ENCODE peak calls at places on chromosomes 13 and 19, in ten cellular contexts. J is AG10803, G is IMR-90, F is brain microvascular endothelial cell, T is right lobe of liver, L is Caco-2, M is prostate gland, R is left lung, K is neural progenitor cell, U is astrocyte of the spinal cord. N is an unnamed sample.
A peak's percentile ranks its signal among the peaks of the same experiment; 100 is the strongest.

GRCh38 chr19:7417671-7418324 is 69.1 kb downstream of the ARHGEF18 start:
- DNase-seq in J (peak; percentile 31), L (no peak), F (peak; percentile 26), U (peak; percentile 21), K (no peak), G (peak; percentile 30), T (no peak), M (no peak), R (no peak), N (no peak)

GRCh38 chr13:109348514-109349340 is 437.7 kb downstream of the IRS2 start:
- DNase-seq in R (no peak), K (no peak), T (no peak), M (no peak), U (peak; percentile 65), F (no peak), J (peak; percentile 69), L (no peak), G (peak; percentile 64), N (peak; percentile 44)

GRCh38 chr13:42064259-42064658 is 15.8 kb downstream of the DGKH start:
- DNase-seq in M (no peak), R (no peak), T (no peak), K (no peak), F (peak; percentile 96), G (peak; percentile 94), J (peak; percentile 49), U (peak; percentile 79), L (no peak), N (peak; percentile 83)

GRCh38 chr13:113151745-113152707 is 6.4 kb upstream of the PROZ start:
- DNase-seq in G (peak; percentile 74), L (no peak), M (no peak), K (no peak), F (peak; percentile 44), R (no peak), J (peak; percentile 71), T (no peak), U (peak; percentile 68), N (peak; percentile 60)

GRCh38 chr19:3983936-3984583 is 1.2 kb downstream of the EEF2 start:
- DNase-seq in G (peak; percentile 47), U (peak; percentile 33), R (peak; percentile 83), T (peak; percentile 93), K (no peak), M (peak; percentile 38), F (no peak), L (no peak), J (peak; percentile 66), N (peak; percentile 60)

GRCh38 chr13:112767506-112768471 is 78.0 kb downstream of the ATP11A start:
- DNase-seq in U (no peak), R (peak; percentile 88), F (no peak), G (no peak), L (no peak), J (no peak), M (no peak), K (no peak), T (no peak), N (no peak)

GRCh38 chr19:6801397-6802086 is 29.0 kb downstream of the VAV1 start:
- DNase-seq in F (no peak), L (no peak), M (peak; percentile 22), R (peak; percentile 92), J (no peak), G (no peak), U (no peak), K (no peak), T (peak; percentile 72), N (no peak)

GRCh38 chr19:49718991-49719390 is 28.1 kb downstream of the CPT1C start:
- DNase-seq in U (no peak), F (no peak), K (no peak), L (no peak), J (no peak), T (no peak), R (no peak), M (no peak), G (no peak), N (no peak)

GRCh38 chr19:40229484-40229883 is 3.0 kb upstream of the CCNP start:
- DNase-seq in G (peak; percentile 59), J (peak; percentile 12), K (no peak), F (peak; percentile 25), U (peak; percentile 22), M (no peak), L (no peak), R (no peak), T (no peak), N (no peak)

GRCh38 chr13:85186646-85187045 is 612.6 kb downstream of the SLITRK6 start:
- DNase-seq in U (no peak), K (no peak), R (no peak), G (no peak), L (no peak), J (no peak), M (no peak), F (no peak), T (no peak), N (no peak)

GRCh38 chr19:38455031-38455430 is 21.5 kb downstream of the RYR1 start:
- DNase-seq in K (peak; percentile 83), M (no peak), G (peak; percentile 15), J (no peak), U (no peak), L (peak; percentile 62), T (no peak), F (peak; percentile 1), R (no peak), N (peak; percentile 27)

GRCh38 chr13:78806457-78806856 is 147.5 kb upstream of the OBI1 start:
- DNase-seq in T (no peak), M (no peak), G (no peak), L (peak; percentile 22), J (no peak), U (no peak), F (no peak), K (peak; percentile 21), R (no peak), N (no peak)
- TF ChIP-seq CTCF in T (peak; percentile 21), M (no peak), G (peak; percentile 18), L (peak; percentile 67), J (no peak), U (peak; percentile 33), F (peak; percentile 33), K (peak; percentile 53), R (no peak), N (peak; percentile 33)

DNA sequence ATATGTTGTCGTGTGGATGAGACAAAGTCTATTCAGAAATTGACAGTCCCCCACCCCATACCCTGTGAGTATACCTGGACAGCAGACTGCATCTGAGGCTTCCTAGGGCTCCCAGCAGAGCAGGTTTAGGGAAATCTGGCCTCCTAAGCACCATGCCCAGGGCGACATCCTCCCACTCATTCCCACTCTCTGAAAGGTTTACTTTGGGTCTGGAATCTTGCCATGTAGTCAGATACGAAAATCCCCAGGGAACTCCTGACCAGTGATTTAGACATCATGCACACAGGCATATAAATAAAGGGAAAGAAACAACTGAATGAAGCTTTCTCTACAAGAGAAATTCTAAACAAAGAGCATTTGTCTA is 717 bp upstream of the NALCN start:
- DNase-seq in K (peak; percentile 9), U (peak; percentile 60), J (no peak), T (no peak), M (no peak), R (no peak), F (peak; percentile 70), G (peak; percentile 84), L (no peak), N (peak; percentile 82)
- H3K4me3 ChIP-seq in K (peak overlapping the region; percentile 58), U (peak overlapping the region; percentile 62), J (peak overlapping the region; percentile 69), T (no peak overlapping the region), M (no peak overlapping the region), R (no peak overlapping the region), F (peak overlapping the region; percentile 71), G (peak overlapping the region; percentile 65), L (no peak overlapping the region), N (peak overlapping the region; percentile 70)

GRCh38 chr13:52847322-52847681 is 1.1 kb downstream of the PCDH8 start:
- DNase-seq in R (no peak), F (no peak), U (no peak), L (no peak), K (no peak), M (no peak), J (no peak), G (no peak), T (no peak), N (no peak)

GRCh38 chr13:52845766-52846566 is 2.5 kb downstream of the PCDH8 start:
- DNase-seq in J (no peak), G (no peak), M (no peak), R (peak; percentile 81), U (peak; percentile 5), K (peak; percentile 85), L (no peak), F (no peak), T (no peak), N (no peak)

GRCh38 chr13:52847682-52848432 is 583 bp downstream of the PCDH8 start:
- DNase-seq in K (peak; percentile 34), U (no peak), M (no peak), R (peak; percentile 71), L (no peak), F (no peak), G (no peak), J (no peak), T (no peak), N (no peak)

GRCh38 chr13:52845334-52845761 is 3.1 kb downstream of the PCDH8 start:
- DNase-seq in U (no peak), K (peak; percentile 56), F (no peak), R (no peak), J (no peak), M (no peak), L (no peak), G (no peak), T (no peak), N (no peak)

DNA sequence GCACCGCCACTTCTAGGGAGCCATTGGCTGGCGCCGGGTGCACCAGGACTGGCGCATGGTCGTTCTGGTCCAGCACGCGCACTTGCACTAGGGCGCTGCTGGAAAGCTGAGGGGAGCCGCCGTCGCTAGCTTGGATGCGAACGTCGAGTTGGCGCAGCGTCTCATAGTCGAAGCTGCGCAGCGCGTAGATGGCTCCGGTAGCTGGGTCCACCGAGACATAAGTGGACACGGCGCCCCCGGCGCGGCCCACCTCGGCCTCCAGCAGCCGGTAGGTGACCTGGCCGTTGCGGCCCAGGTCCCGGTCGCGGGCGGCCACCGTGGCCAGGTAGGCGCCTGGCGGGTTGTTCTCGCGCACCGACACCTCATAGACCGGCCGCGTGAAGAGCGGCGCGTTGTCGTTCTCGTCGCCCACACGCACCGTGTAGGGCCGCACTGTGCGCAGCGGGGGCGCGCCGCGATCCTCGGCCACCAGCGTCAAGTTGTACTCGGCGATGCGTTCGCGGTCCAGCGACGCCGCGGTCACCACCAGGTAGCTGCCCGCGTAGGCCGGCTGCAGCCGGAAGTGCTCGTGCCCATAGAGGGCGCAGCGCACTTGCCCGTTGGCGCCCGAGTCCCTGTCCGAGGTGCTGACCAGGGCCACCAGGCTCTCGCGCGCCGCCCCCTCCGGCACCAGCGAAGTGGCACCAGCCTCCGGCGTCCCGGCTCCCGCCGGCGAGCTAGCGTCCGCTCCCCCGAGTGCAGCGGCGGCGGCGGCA is 1.7 kb downstream of the PCDH8 start:
- DNase-seq in L (no peak), R (peak; percentile 83), J (peak; percentile 9), U (no peak), G (peak; percentile 2), F (no peak), K (peak; percentile 95), T (no peak), M (peak; percentile 44), N (peak; percentile 4)
- TF ChIP-seq CTCF in L (no peak), R (no peak), J (peak; percentile 16), U (peak; percentile 40), G (peak; percentile 36), F (peak; percentile 36), K (peak; percentile 73), T (no peak), M (no peak), N (no peak)

DNA sequence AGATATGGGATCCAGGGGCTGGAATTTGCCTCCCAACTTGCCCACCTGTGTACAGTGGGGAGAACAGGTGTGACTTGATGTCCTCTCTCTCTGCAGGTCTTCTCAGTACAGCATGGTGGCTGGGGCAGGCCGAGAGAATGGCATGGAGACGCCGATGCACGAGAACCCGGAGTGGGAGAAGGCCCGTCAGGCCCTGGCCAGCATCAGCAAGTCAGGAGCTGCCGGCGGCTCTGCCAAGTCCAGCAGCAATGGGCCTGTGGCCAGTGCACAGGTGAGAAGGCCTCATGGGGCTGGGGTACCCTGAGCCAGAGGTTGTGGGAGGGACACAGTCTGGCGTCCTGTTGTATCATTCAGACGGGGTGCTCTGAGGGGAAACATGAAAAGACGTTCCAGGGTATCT is 3.0 kb downstream of the LENG8 start:
- DNase-seq in M (no peak), J (no peak), G (no peak), F (no peak), K (no peak), U (no peak), T (no peak), L (no peak), R (peak; percentile 77), N (no peak)
- H3K4me3 ChIP-seq in M (no peak overlapping the region), J (no peak overlapping the region), G (no peak overlapping the region), F (no peak overlapping the region), K (no peak overlapping the region), U (no peak overlapping the region), T (no peak overlapping the region), L (no peak overlapping the region), R (no peak overlapping the region), N (no peak overlapping the region)

N was measured in fibroblast of villous mesenchyme.